ENCODE peak calls at places on chromosome 3, in nine cellular contexts. S is lower lobe of right lung, A is HepG2, H is psoas muscle, P is tibial nerve, G is mucosa of descending colon, U is endodermal cell, V is GM12878, Z is upper lobe of right lung. D is an unnamed sample.

GRCh38 chr3:98645039-98645438 is 51.6 kb upstream of the CPOX start:
- DNase-seq in G (no peak), P (no peak), S (peak; percentile 75), Z (peak; percentile 71), H (no peak), A (no peak), U (no peak), V (no peak), D (no peak)

GRCh38 chr3:66220066-66220465 is 735 bp upstream of the SLC25A26 start:
- DNase-seq in G (no peak), U (no peak), Z (no peak), V (no peak), A (no peak), H (no peak), P (no peak), S (no peak), D (no peak)

GRCh38 chr3:132659000-132659369 is 624 bp downstream of the ACAD11 start:
- DNase-seq in Z (no peak), G (no peak), V (no peak), A (no peak), P (no peak), H (no peak), S (no peak), U (no peak), D (no peak)

GRCh38 chr3:185930393-185931107 is 7.3 kb downstream of the TRA2B start:
- DNase-seq in A (no peak), P (no peak), U (peak; percentile 15), H (no peak), Z (no peak), G (no peak), V (no peak), S (no peak), D (no peak)

GRCh38 chr3:156620260-156620659 is 54.1 kb upstream of the TIPARP start:
- DNase-seq in H (no peak), P (no peak), S (no peak), V (no peak), A (peak; percentile 50), G (no peak), U (no peak), Z (no peak), D (no peak)

GRCh38 chr3:132145833-132146232 is 111.0 kb upstream of the CPNE4 start:
- DNase-seq in Z (no peak), G (no peak), U (no peak), S (no peak), A (no peak), P (no peak), V (no peak), H (no peak), D (no peak)

GRCh38 chr3:32646761-32647160 is 38.2 kb upstream of the CNOT10 start:
- DNase-seq in P (no peak), V (no peak), Z (no peak), G (no peak), S (no peak), U (no peak), H (no peak), A (no peak), D (no peak)

GRCh38 chr3:187066228-187066995 is 72.9 kb downstream of the RPL39L start:
- DNase-seq in V (no peak), A (peak; percentile 65), S (no peak), G (no peak), U (peak; percentile 92), P (no peak), Z (no peak), H (no peak), D (no peak)

GRCh38 chr3:111735271-111735758 is 123.8 kb upstream of the PHLDB2 start:
- DNase-seq in Z (no peak), S (no peak), V (no peak), U (no peak), A (peak; percentile 90), H (no peak), G (no peak), P (no peak), D (no peak)

GRCh38 chr3:62667714-62668113 is 207.5 kb downstream of the CADPS start:
- DNase-seq in H (no peak), U (peak; percentile 78), A (peak; percentile 4), P (no peak), G (no peak), S (no peak), Z (no peak), V (no peak), D (no peak)

GRCh38 chr3:180420804-180421203 is 181.2 kb upstream of the TTC14 start:
- DNase-seq in P (no peak), H (no peak), G (no peak), U (no peak), V (no peak), Z (no peak), A (no peak), S (no peak), D (no peak)

GRCh38 chr3:196643201-196643749 is 3.8 kb downstream of the NRROS start:
- DNase-seq in H (no peak), S (peak; percentile 85), V (peak; percentile 98), A (no peak), Z (peak; percentile 82), G (peak; percentile 47), U (no peak), P (no peak), D (no peak)

GRCh38 chr3:196641278-196642058 is 2.0 kb downstream of the NRROS start:
- DNase-seq in S (no peak), A (no peak), Z (peak; percentile 55), P (no peak), U (no peak), V (no peak), H (no peak), G (no peak), D (no peak)

GRCh38 chr3:196639517-196640500 is at the start of gene NRROS:
- DNase-seq in P (peak; percentile 42), A (no peak), V (no peak), G (peak; percentile 69), Z (peak; percentile 86), U (peak; percentile 88), H (peak; percentile 56), S (peak; percentile 86), D (no peak)

GRCh38 chr3:196638922-196639516 is 475 bp upstream of the NRROS start:
- DNase-seq in Z (no peak), G (no peak), P (no peak), U (no peak), S (no peak), A (no peak), V (no peak), H (no peak), D (no peak)

DNA sequence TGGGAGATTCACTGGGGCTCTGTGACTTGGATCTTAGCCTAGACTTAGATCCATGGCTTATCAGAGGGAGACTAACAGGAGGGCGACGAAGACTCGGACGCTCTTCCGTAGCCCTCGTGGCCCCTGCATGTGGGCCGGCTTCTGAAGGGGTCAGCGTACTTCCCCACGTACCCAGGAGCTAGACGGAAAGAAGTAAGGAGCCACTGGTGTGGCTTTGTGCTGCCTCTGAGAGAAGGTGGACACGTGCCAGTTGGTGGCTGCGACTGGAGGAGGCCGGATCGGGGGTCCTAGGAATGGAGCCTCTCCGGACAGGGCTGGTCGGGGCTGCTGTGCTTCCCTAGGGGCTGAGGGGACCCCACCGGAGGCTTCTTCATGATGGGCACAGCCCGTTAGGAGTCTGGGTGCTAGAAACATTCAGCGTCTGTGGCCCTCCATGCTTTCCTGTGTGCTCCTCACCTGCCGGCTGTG is 1.0 kb downstream of the NRROS start:
- DNase-seq in U (no peak), Z (peak; percentile 63), G (no peak), V (no peak), A (no peak), S (no peak), P (no peak), H (no peak), D (no peak)
- H3K4me3 ChIP-seq in U (no peak overlapping the region), Z (peak overlapping the region; percentile 70), G (no peak overlapping the region), V (peak overlapping the region; percentile 78), A (no peak overlapping the region), S (peak overlapping the region; percentile 72), P (peak overlapping the region; percentile 39), H (peak overlapping the region; percentile 73), D (no peak overlapping the region)

GRCh38 chr3:11655188-11655928 is 11.6 kb upstream of the VGLL4 start:
- DNase-seq in V (no peak), U (peak; percentile 76), A (no peak), S (no peak), G (no peak), H (no peak), P (no peak), Z (no peak), D (no peak)
- TF ChIP-seq CTCF in V (peak; percentile 39), U (peak; percentile 77), A (peak; percentile 66), S (peak; percentile 20), G (no peak), H (no peak), P (no peak), Z (no peak), D (no peak)

DNA sequence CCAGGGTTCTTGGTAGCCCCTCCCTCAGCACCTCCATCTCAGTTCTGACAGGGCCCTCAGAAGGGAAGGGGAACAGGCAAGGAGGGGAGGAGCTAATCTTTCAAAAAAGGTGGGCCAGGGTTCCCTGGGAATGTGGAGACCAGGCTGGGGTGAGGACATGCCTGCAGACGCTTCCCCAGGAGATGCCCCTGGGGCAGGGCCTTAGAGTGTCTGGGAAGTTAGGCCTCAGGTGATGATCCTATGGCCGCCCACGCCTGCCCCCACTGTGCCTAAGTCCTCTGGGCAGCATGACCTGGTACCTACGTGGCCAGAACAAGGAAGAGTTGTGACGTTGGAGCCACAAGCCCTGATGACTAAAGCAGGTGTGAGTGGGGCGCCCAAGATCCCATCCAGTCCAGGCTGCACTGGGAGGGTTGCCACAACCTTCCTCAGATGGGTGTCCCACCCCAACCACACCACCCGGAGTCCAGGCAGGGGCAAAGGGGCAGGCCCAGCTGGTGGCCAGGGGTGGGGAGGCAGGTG is 3.9 kb upstream of the SEMA3B start:
- DNase-seq in H (no peak), G (no peak), A (no peak), S (no peak), P (no peak), Z (no peak), V (no peak), U (no peak), D (no peak)
- H3K4me1 ChIP-seq in H (peaks cover 50% of the 10 kb centered on the region), G (peaks cover 40% of the 10 kb centered on the region), A (peaks cover 87% of the 10 kb centered on the region), S (peaks cover 69% of the 10 kb centered on the region), P (no peaks in the 10 kb centered on the region), Z (peaks cover 62% of the 10 kb centered on the region), V (peaks cover 9% of the 10 kb centered on the region), U (peaks cover 16% of the 10 kb centered on the region), D (peaks cover 57% of the 10 kb centered on the region)

GRCh38 chr3:57893156-57893555 is 115.1 kb upstream of the FLNB start:
- DNase-seq in S (no peak), G (no peak), U (no peak), Z (no peak), H (no peak), A (no peak), P (no peak), V (no peak), D (no peak)

GRCh38 chr3:57890874-57891273 is 117.3 kb upstream of the FLNB start:
- DNase-seq in H (no peak), A (no peak), Z (no peak), P (no peak), V (no peak), S (no peak), G (no peak), U (no peak), D (no peak)

GRCh38 chr3:57892423-57892822 is 115.8 kb upstream of the FLNB start:
- DNase-seq in G (no peak), P (no peak), H (no peak), V (no peak), S (no peak), A (no peak), Z (no peak), U (no peak), D (no peak)

GRCh38 chr3:57893668-57894067 is 114.6 kb upstream of the FLNB start:
- DNase-seq in S (no peak), G (no peak), Z (no peak), H (no peak), P (no peak), U (no peak), A (no peak), V (no peak), D (no peak)

GRCh38 chr3:57889807-57890206 is 118.4 kb upstream of the FLNB start:
- DNase-seq in Z (no peak), H (no peak), S (no peak), G (no peak), U (no peak), A (no peak), V (no peak), P (no peak), D (no peak)
- H3K4me3 ChIP-seq in Z (no peak overlapping the region), H (peak overlapping the region; percentile 69), S (no peak overlapping the region), G (no peak overlapping the region), U (no peak overlapping the region), A (no peak overlapping the region), V (no peak overlapping the region), P (no peak overlapping the region), D (peak overlapping the region; percentile 15)